ENCODE peak calls at places on chromosome 22, in six cellular contexts. S, O, H, J, L and Y are unnamed samples. For H3K4me1, the result is how much of the 10 kb centered on the place peaks cover.

GRCh38 chr22:25511725-25512124 is 52.8 kb upstream of the GRK3 start:
- DNase-seq in O (no peak), H (no peak), S (no peak), L (no peak), J (no peak), Y (no peak)

GRCh38 chr22:47174671-47175111 is 412.2 kb downstream of the TBC1D22A start:
- DNase-seq in J (no peak), H (no peak), O (no peak), S (peak), L (no peak), Y (no peak)

GRCh38 chr22:31915499-31916065 is 28.8 kb upstream of the YWHAH start:
- DNase-seq in O (no peak), L (no peak), S (no peak), H (no peak), J (no peak), Y (no peak)

GRCh38 chr22:38966942-38967341 is 9.5 kb downstream of the APOBEC3A start:
- DNase-seq in S (no peak), L (no peak), O (no peak), J (no peak), H (no peak), Y (no peak)

GRCh38 chr22:24005201-24005600 is at the start of gene GSTT4:
- DNase-seq in S (no peak), L (no peak), H (no peak), J (no peak), O (no peak), Y (no peak)

GRCh38 chr22:24435861-24436351 is 8.5 kb downstream of the ADORA2A start:
- DNase-seq in L (no peak), J (no peak), H (no peak), S (no peak), O (no peak), Y (no peak)

GRCh38 chr22:40834628-40835027 is 15.5 kb upstream of the SLC25A17 start:
- DNase-seq in J (no peak), H (no peak), O (no peak), S (no peak), L (no peak), Y (no peak)

GRCh38 chr22:35111244-35111643 is 45.3 kb downstream of the ISX start:
- DNase-seq in O (no peak), S (no peak), J (no peak), H (no peak), L (no peak), Y (no peak)

GRCh38 chr22:38177044-38177443 is 4.6 kb downstream of the PLA2G6 start:
- DNase-seq in J (no peak), H (no peak), S (no peak), O (no peak), L (no peak), Y (peak)

GRCh38 chr22:27662359-27663030 is 139.1 kb downstream of the MN1 start:
- DNase-seq in O (no peak), S (peak), L (no peak), H (no peak), J (no peak), Y (no peak)

GRCh38 chr22:37599161-37599560 is 9.5 kb upstream of the GGA1 start:
- DNase-seq in O (no peak), S (no peak), J (no peak), H (peak), L (no peak), Y (no peak)

GRCh38 chr22:32444068-32444467 is 20.2 kb downstream of the BPIFC start:
- DNase-seq in J (no peak), S (no peak), O (no peak), H (peak), L (peak), Y (no peak)

GRCh38 chr22:17786435-17787158 is 12.3 kb upstream of the BID start:
- DNase-seq in S (no peak), O (no peak), L (peak), H (no peak), J (peak), Y (no peak)

GRCh38 chr22:20979243-20979809 is 2.8 kb upstream of the LZTR1 start:
- DNase-seq in L (peak), O (no peak), H (no peak), J (peak), S (peak), Y (peak)

GRCh38 chr22:39622881-39623367 is 52.4 kb downstream of the CACNA1I start:
- DNase-seq in L (peak), J (no peak), H (no peak), O (no peak), S (peak), Y (peak)

GRCh38 chr22:25874327-25874726 is 132.3 kb downstream of the MYO18B start:
- DNase-seq in O (no peak), J (no peak), S (no peak), L (no peak), H (no peak), Y (no peak)

DNA sequence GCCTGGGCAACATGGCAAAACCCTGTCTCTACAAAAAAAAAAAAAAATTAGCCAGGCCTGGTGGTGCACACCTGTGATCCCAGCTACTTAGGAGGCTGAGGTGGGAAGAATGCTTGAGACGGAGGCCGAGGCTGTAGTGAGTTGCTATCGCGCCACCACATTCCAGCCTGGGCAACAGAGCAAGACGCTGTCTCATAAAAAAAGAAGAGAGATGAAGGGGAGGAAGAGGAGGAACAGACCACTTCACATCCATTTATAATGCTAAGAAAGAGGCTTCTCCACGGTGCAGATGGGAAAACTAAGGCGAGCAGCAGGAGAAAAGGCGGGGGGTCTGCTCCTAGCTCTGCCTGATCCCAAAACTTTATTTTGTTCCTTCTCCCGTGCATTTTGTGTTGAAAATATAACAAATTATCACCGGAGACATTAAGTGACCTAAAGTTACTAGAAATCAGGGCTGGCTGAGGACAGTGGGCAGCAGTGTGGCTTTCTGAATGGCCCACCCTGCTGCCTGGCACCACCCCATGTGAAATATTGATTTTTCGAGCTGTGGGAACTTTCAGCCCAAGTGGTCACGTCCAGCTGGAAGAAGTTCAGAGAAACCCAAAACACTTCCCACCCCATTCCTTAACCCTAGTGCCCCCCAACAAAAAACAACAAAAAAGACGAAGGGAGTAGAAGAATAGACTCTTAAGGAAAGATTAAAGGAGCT is 9.5 kb downstream of the MYH9 start:
- DNase-seq in H (no peak), S (no peak), J (no peak), L (no peak), O (no peak), Y (no peak)
- H3K4me1 ChIP-seq in H (half or more), S (under half), J (half or more), L (half or more), O (half or more), Y (half or more)

DNA sequence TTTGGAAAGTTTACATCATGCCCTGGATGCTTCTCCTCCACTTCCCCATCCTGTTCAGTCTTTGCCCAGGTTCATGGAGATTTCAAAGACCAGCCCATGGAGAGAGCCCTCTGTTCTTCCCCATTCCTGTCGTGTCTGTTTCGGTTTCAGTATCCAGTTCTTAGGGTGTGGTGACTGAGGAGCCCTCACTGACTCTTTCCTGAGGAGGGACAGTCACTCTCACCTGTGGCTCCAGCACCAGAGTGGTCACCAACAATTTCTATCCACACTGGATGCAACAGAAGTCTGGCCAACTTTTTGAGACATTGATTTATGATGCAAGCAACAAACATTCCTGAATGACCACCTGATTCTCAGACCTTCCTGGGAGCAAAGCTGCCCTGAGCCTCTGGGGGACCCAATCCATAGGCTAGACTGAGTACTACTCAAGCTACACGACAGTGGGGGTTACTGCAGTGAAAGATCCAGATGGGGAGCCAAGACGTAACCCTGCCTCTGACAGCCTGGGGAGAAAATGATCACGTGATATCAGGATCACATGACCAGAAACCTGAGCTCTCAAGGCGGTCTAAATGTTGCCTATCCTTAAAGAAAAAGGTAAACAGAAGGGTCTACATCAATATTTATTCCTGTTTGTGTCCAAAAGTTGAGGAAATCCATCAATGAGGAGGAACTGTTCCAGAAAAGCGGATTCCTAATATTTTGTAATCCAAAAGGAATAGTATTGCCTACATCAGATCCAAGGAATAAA is 76.2 kb upstream of the VPREB1 start:
- DNase-seq in L (peak), S (peak), H (no peak), J (peak), O (no peak), Y (no peak)
- H3K4me3 ChIP-seq in L (no peak), S (no peak), H (no peak), J (no peak), O (no peak), Y (peak)

GRCh38 chr22:30305906-30306628 is 16.8 kb upstream of the CASTOR1 start:
- DNase-seq in J (no peak), H (peak), S (no peak), L (peak), O (no peak), Y (peak)
- H3K4me1 ChIP-seq in J (under half), H (half or more), S (under half), L (half or more), O (half or more), Y (half or more)

GRCh38 chr22:29310065-29310862 is 3.8 kb downstream of the GAS2L1 start:
- DNase-seq in H (no peak), J (no peak), O (no peak), L (peak), S (no peak), Y (no peak)

GRCh38 chr22:29309332-29310064 is 3.0 kb downstream of the GAS2L1 start:
- DNase-seq in H (no peak), L (no peak), J (no peak), O (no peak), S (peak), Y (no peak)

GRCh38 chr22:29307658-29308147 is 1.3 kb downstream of the GAS2L1 start:
- DNase-seq in S (no peak), H (no peak), L (peak), J (no peak), O (no peak), Y (no peak)

GRCh38 chr22:29308148-29308790 is 1.8 kb downstream of the GAS2L1 start:
- DNase-seq in L (peak), O (no peak), S (peak), J (no peak), H (no peak), Y (no peak)

DNA sequence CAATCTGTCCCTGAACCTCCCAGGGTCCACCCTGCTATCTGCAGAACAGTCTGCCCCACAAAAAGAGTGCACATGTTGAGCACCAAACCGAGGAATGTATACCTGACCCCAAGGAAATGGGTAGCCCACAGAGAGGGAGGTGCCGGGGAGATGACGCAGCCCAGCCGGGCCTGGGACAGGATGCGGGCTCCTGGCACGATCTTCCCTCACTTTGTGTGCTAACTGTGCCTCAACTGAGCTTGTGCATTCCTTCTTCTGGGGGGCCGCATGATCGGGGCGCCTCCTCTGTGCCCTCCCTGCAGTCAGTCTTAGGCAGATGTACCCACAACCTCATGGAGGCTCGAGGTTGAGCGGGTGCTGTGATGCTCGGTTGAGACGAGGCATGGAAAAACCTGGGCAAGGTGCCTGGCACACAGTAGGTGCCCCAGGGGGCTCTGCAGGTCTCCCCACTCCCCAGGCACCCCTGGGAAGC is 2.4 kb downstream of the GAS2L1 start:
- DNase-seq in O (no peak), L (peak), H (no peak), J (peak), S (no peak), Y (peak)
- H3K4me3 ChIP-seq in O (peak), L (peak), H (no peak), J (peak), S (no peak), Y (no peak)

GRCh38 chr22:49824936-49825335 is 2.7 kb downstream of the BRD1 start:
- DNase-seq in S (no peak), J (no peak), H (no peak), O (no peak), L (no peak), Y (no peak)

GRCh38 chr22:49824185-49824925 is 3.3 kb downstream of the BRD1 start:
- DNase-seq in O (no peak), J (no peak), H (no peak), L (peak), S (no peak), Y (no peak)

GRCh38 chr22:49817359-49817758 is 10.3 kb downstream of the BRD1 start:
- DNase-seq in O (no peak), H (no peak), S (no peak), J (no peak), L (no peak), Y (no peak)

GRCh38 chr22:49823289-49824045 is 4.2 kb downstream of the BRD1 start:
- DNase-seq in J (no peak), H (no peak), O (no peak), L (no peak), S (no peak), Y (no peak)

DNA sequence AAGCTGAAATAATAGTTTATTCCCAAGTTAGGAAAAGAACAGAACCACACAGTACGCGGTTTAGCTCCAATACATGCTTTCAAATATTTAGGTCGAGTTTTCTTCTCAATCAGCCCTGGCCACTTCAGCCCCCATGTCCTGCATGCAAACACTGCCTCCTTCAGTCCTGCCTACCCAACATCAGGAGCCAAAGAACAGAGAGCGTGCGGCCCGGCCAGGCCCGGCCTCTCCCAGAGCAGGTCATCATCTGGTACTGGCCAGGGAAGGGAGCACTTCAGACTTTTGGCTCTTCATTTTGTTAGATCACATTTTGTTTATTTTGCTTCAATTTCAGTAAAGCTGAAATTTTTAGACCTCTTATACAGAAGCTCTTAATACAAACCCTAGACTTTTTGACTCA is 6.7 kb downstream of the BRD1 start:
- DNase-seq in O (no peak), H (no peak), L (no peak), S (no peak), J (no peak), Y (no peak)
- H3K4me1 ChIP-seq in O (under half), H (under half), L (under half), S (under half), J (under half), Y (half or more)

GRCh38 chr22:45248832-45249561 is 8.3 kb upstream of the KIAA0930 start:
- DNase-seq in H (no peak), O (no peak), J (no peak), L (no peak), S (no peak), Y (no peak)
- H3K4me3 ChIP-seq in H (no peak), O (no peak), J (no peak), L (no peak), S (no peak), Y (no peak)

GRCh38 chr22:19119949-19120348 is 2.3 kb downstream of the DGCR2 start:
- DNase-seq in H (no peak), S (no peak), J (no peak), O (no peak), L (no peak), Y (no peak)
- H3K4me1 ChIP-seq in H (under half), S (under half), J (under half), O (half or more), L (under half), Y (half or more)